ENCODE peak calls at places on chromosomes 11 and 22, in eight cellular contexts. U is sigmoid colon, K is spleen, V is BJ, I is upper lobe of right lung, M is mesendoderm, L is HAP-1, H is colonic mucosa. C is an unnamed sample.

GRCh38 chr22:50010676-50011446 is 1.7 kb downstream of the IL17REL start:
- DNase-seq in H (no peak), K (no peak), L (no peak), V (no peak), M (no peak), I (peak; percentile 58), U (peak; percentile 58), C (no peak)

GRCh38 chr11:118202599-118203422 is 22.0 kb downstream of the JAML start:
- DNase-seq in V (no peak), I (no peak), U (no peak), L (no peak), M (no peak), H (peak; percentile 89), K (no peak), C (no peak)

GRCh38 chr11:86676533-86677154 is 4.2 kb upstream of the ME3 start:
- DNase-seq in I (no peak), U (no peak), L (no peak), M (peak; percentile 90), K (no peak), H (no peak), V (no peak), C (no peak)

GRCh38 chr11:121291896-121292502 is 572 bp upstream of the SC5D start:
- DNase-seq in M (peak; percentile 42), V (no peak), K (no peak), U (no peak), I (no peak), H (no peak), L (no peak), C (no peak)

GRCh38 chr22:19787849-19788141 is 27.2 kb downstream of the TBX1 start:
- DNase-seq in M (peak; percentile 11), K (peak; percentile 64), U (no peak), V (no peak), H (no peak), I (no peak), L (no peak), C (no peak)

GRCh38 chr11:12137938-12138731 is 27.7 kb downstream of the MICAL2 start:
- DNase-seq in U (peak; percentile 65), L (peak; percentile 59), H (no peak), M (peak; percentile 77), I (peak; percentile 47), V (no peak), K (peak; percentile 11), C (no peak)

GRCh38 chr11:21048626-21049025 is 379.2 kb downstream of the NELL1 start:
- DNase-seq in L (no peak), K (no peak), V (no peak), H (no peak), M (no peak), U (no peak), I (no peak), C (no peak)

GRCh38 chr22:31122532-31123291 is at the start of gene INPP5J:
- DNase-seq in M (peak; percentile 66), K (peak; percentile 51), H (peak; percentile 84), V (no peak), L (peak; percentile 68), I (peak; percentile 74), U (peak; percentile 87), C (no peak)

DNA sequence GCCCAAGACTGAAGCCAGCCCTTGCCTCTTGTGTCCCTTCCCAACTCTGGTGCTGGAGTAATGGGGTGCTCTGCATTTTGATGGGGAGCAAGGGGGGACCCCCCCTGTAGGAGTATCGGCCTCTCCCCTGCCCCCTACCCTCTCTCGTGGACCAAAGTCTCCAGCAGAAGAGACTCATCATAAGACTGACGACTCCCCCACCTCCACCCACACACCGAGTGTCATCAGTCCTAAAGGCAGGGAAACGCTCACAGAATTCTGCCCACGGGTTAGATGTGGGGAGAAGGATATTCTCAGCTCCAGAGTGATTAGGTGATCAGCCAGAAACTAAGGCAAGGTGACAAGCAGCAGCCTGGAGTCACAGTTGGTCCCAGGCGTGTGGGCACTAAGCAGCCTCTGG is 38.8 kb downstream of the PPP2R1B start:
- DNase-seq in K (no peak), L (no peak), U (no peak), V (no peak), H (no peak), M (no peak), I (peak; percentile 34), C (no peak)
- H3K36me3 ChIP-seq in K (peaks cover 74% of the 10 kb centered on the region), L (peaks cover 15% of the 10 kb centered on the region), U (peaks cover 19% of the 10 kb centered on the region), V (peaks cover 20% of the 10 kb centered on the region), H (no peaks in the 10 kb centered on the region), M (no peaks in the 10 kb centered on the region), I (peaks cover 48% of the 10 kb centered on the region), C (peaks cover 39% of the 10 kb centered on the region)

GRCh38 chr11:76069061-76069460 is 137.2 kb downstream of the WNT11 start:
- DNase-seq in I (no peak), L (no peak), V (no peak), K (no peak), U (no peak), M (no peak), H (no peak), C (no peak)

GRCh38 chr11:76067099-76067498 is 139.2 kb downstream of the WNT11 start:
- DNase-seq in U (no peak), I (no peak), V (no peak), L (no peak), K (no peak), H (no peak), M (no peak), C (no peak)

GRCh38 chr11:76073716-76074115 is 132.6 kb downstream of the WNT11 start:
- DNase-seq in I (no peak), M (no peak), H (no peak), V (peak; percentile 65), K (no peak), L (no peak), U (no peak), C (no peak)

GRCh38 chr11:76074178-76075112 is 131.9 kb downstream of the WNT11 start:
- DNase-seq in V (no peak), I (no peak), M (no peak), U (no peak), H (no peak), L (peak; percentile 8), K (no peak), C (no peak)

GRCh38 chr11:76071090-76071489 is 135.2 kb downstream of the WNT11 start:
- DNase-seq in M (no peak), V (no peak), H (no peak), U (no peak), I (no peak), K (no peak), L (no peak), C (no peak)
- H3K36me3 ChIP-seq in M (no peaks in the 10 kb centered on the region), V (no peaks in the 10 kb centered on the region), H (no peaks in the 10 kb centered on the region), U (no peaks in the 10 kb centered on the region), I (peaks cover 19% of the 10 kb centered on the region), K (peaks cover 24% of the 10 kb centered on the region), L (no peaks in the 10 kb centered on the region), C (peaks cover 13% of the 10 kb centered on the region)

GRCh38 chr22:40418366-40419201 is 48.2 kb downstream of the SGSM3 start:
- DNase-seq in L (no peak), U (peak; percentile 86), M (no peak), V (no peak), H (no peak), K (peak; percentile 84), I (no peak), C (no peak)
- H3K36me3 ChIP-seq in L (peaks cover 33% of the 10 kb centered on the region), U (peaks cover 35% of the 10 kb centered on the region), M (peaks cover 2% of the 10 kb centered on the region), V (peaks cover 69% of the 10 kb centered on the region), H (peaks cover 10% of the 10 kb centered on the region), K (peaks cover 100% of the 10 kb centered on the region), I (peaks cover 72% of the 10 kb centered on the region), C (peaks cover 62% of the 10 kb centered on the region)

GRCh38 chr11:68411501-68411991 is 49.0 kb upstream of the PPP6R3 start:
- DNase-seq in K (no peak), H (peak; percentile 86), I (peak; percentile 68), L (no peak), U (no peak), V (no peak), M (no peak), C (no peak)
- H3K36me3 ChIP-seq in K (peaks cover 63% of the 10 kb centered on the region), H (peaks cover 4% of the 10 kb centered on the region), I (peaks cover 69% of the 10 kb centered on the region), L (peaks cover 62% of the 10 kb centered on the region), U (peaks cover 49% of the 10 kb centered on the region), V (peaks cover 35% of the 10 kb centered on the region), M (peaks cover 12% of the 10 kb centered on the region), C (peaks cover 52% of the 10 kb centered on the region)